ENCODE peak calls at places on chromosomes 11 and 22, in six cellular contexts. T is PC-3, A is neural progenitor cell, H is PC-9, Z is HepG2, P is endothelial cell of umbilical vein. R is an unnamed sample.

GRCh38 chr11:63251312-63251711 is 7.9 kb upstream of the SLC22A25 start:
- DNase-seq in Z (peak; percentile 80), T (no peak), A (no peak), P (no peak), H (no peak), R (no peak)

GRCh38 chr11:94171693-94172440 is 43.2 kb downstream of the PANX1 start:
- DNase-seq in P (peak; percentile 52), T (peak; percentile 60), A (peak; percentile 79), Z (peak; percentile 31), H (peak; percentile 35), R (no peak)

GRCh38 chr11:113174862-113175261 is 139.5 kb upstream of the TTC12 start:
- DNase-seq in T (no peak), H (no peak), Z (no peak), P (no peak), A (no peak), R (no peak)

GRCh38 chr11:130831506-130832385 is 84.5 kb downstream of the SNX19 start:
- DNase-seq in P (no peak), T (peak; percentile 29), H (peak; percentile 59), Z (no peak), A (peak; percentile 45), R (no peak)

GRCh38 chr22:45101828-45102227 is 61.9 kb upstream of the NUP50 start:
- DNase-seq in Z (peak; percentile 67), T (peak; percentile 68), H (no peak), P (peak; percentile 30), A (peak; percentile 80), R (no peak)

GRCh38 chr11:114251797-114252327 is 44.3 kb upstream of the NNMT start:
- DNase-seq in Z (no peak), T (no peak), A (peak; percentile 41), H (no peak), P (no peak), R (no peak)

GRCh38 chr22:38069372-38070249 is 12.4 kb downstream of the PICK1 start:
- DNase-seq in T (no peak), P (peak; percentile 25), H (no peak), Z (no peak), A (peak; percentile 73), R (no peak)

GRCh38 chr22:41526802-41527799 is 17.2 kb downstream of the POLR3H start:
- DNase-seq in P (no peak), T (peak; percentile 33), A (peak; percentile 47), Z (no peak), H (peak; percentile 46), R (no peak)

GRCh38 chr11:25910090-25910489 is 421.8 kb upstream of the ANO3 start:
- DNase-seq in A (no peak), Z (no peak), T (no peak), P (peak; percentile 27), H (no peak), R (no peak)

GRCh38 chr11:72410956-72411355 is 23.4 kb downstream of the CLPB start:
- DNase-seq in A (no peak), Z (no peak), H (no peak), T (no peak), P (no peak), R (no peak)

GRCh38 chr22:19543970-19544708 is 19.9 kb upstream of the CLDN5 start:
- DNase-seq in Z (peak; percentile 28), P (no peak), T (no peak), H (no peak), A (no peak), R (no peak)

GRCh38 chr22:35548762-35549106 is 8.1 kb downstream of the RASD2 start:
- DNase-seq in T (no peak), Z (no peak), A (peak; percentile 62), H (no peak), P (no peak), R (no peak)

GRCh38 chr22:48491451-48491941 is 1336.2 kb downstream of the BRD1 start:
- DNase-seq in Z (no peak), H (no peak), A (peak; percentile 47), P (no peak), T (no peak), R (no peak)

GRCh38 chr11:125315088-125315740 is 150.7 kb downstream of the PKNOX2 start:
- DNase-seq in H (no peak), Z (no peak), A (no peak), T (no peak), P (peak; percentile 45), R (no peak)

GRCh38 chr22:50502628-50503474 is 4.7 kb downstream of the LMF2 start:
- DNase-seq in P (no peak), T (no peak), Z (no peak), A (no peak), H (no peak), R (no peak)

GRCh38 chr22:19207902-19208283 is 29.4 kb upstream of the SLC25A1 start:
- DNase-seq in P (no peak), T (no peak), A (no peak), H (no peak), Z (no peak), R (no peak)

GRCh38 chr11:128616158-128616557 is 28.8 kb upstream of the ETS1 start:
- DNase-seq in Z (no peak), A (no peak), P (peak; percentile 12), H (no peak), T (no peak), R (no peak)

GRCh38 chr11:34250732-34251639 is 106.8 kb downstream of the ABTB2 start:
- DNase-seq in A (peak; percentile 56), P (peak; percentile 20), Z (no peak), H (peak; percentile 81), T (peak; percentile 91), R (peak; percentile 83)

GRCh38 chr22:39690901-39691620 is 120.5 kb downstream of the CACNA1I start:
- DNase-seq in Z (no peak), T (no peak), A (peak; percentile 89), H (no peak), P (no peak), R (no peak)

GRCh38 chr22:43878079-43878795 is 13.6 kb downstream of the PNPLA5 start:
- DNase-seq in P (no peak), A (no peak), T (no peak), H (no peak), Z (no peak), R (no peak)

GRCh38 chr22:50271011-50271394 is 823 bp upstream of the MAPK11 start:
- DNase-seq in A (no peak), Z (no peak), T (no peak), H (no peak), P (no peak), R (no peak)

GRCh38 chr11:107457205-107457557 is 444 bp downstream of the CWF19L2 start:
- DNase-seq in A (peak; percentile 54), P (no peak), T (no peak), Z (no peak), H (no peak), R (no peak)

GRCh38 chr11:105968021-105968697 is 53.9 kb downstream of the MSANTD4 start:
- DNase-seq in P (no peak), A (no peak), H (no peak), Z (no peak), T (peak; percentile 79), R (no peak)

GRCh38 chr11:45089251-45089650 is 57.2 kb upstream of the PRDM11 start:
- DNase-seq in Z (no peak), H (no peak), T (peak; percentile 80), P (peak; percentile 14), A (no peak), R (no peak)

GRCh38 chr22:46029036-46029435 is 52.1 kb upstream of the WNT7B start:
- DNase-seq in P (no peak), Z (no peak), A (no peak), T (no peak), H (no peak), R (no peak)

GRCh38 chr11:11583801-11584445 is 37.9 kb downstream of the GALNT18 start:
- DNase-seq in P (no peak), T (no peak), H (no peak), Z (no peak), A (no peak), R (no peak)

GRCh38 chr22:43706151-43706550 is 106.0 kb downstream of the EFCAB6 start:
- DNase-seq in A (no peak), T (no peak), P (no peak), Z (no peak), H (no peak), R (no peak)

GRCh38 chr11:35907648-35908431 is 36.0 kb upstream of the LDLRAD3 start:
- DNase-seq in H (no peak), A (no peak), Z (no peak), P (peak; percentile 82), T (peak; percentile 87), R (peak; percentile 44)

GRCh38 chr11:65435330-65435931 is 12.8 kb downstream of the NEAT1 start:
- DNase-seq in A (no peak), H (no peak), P (no peak), Z (no peak), T (no peak), R (no peak)

GRCh38 chr22:17866621-17867020 is 92.4 kb upstream of the BID start:
- DNase-seq in T (no peak), P (no peak), A (no peak), H (no peak), Z (no peak), R (no peak)
- TF ChIP-seq CTCF in T (no peak), P (no peak), A (no peak), H (no peak), Z (no peak), R (no peak)

GRCh38 chr11:14974021-14974698 is 2.0 kb upstream of the CALCA start:
- DNase-seq in H (no peak), P (peak; percentile 10), A (peak; percentile 78), T (no peak), Z (no peak), R (no peak)

GRCh38 chr11:14974723-14975587 is 2.8 kb upstream of the CALCA start:
- DNase-seq in T (peak; percentile 47), P (peak; percentile 52), H (peak; percentile 9), Z (peak; percentile 16), A (peak; percentile 84), R (no peak)

GRCh38 chr11:14971865-14972580 is at the start of gene CALCA:
- DNase-seq in P (no peak), A (peak; percentile 57), T (no peak), H (no peak), Z (no peak), R (no peak)

GRCh38 chr11:14973621-14974020 is 1.5 kb upstream of the CALCA start:
- DNase-seq in A (peak; percentile 65), H (no peak), Z (no peak), P (no peak), T (no peak), R (no peak)

GRCh38 chr11:14972581-14973490 is 685 bp upstream of the CALCA start:
- DNase-seq in Z (no peak), P (no peak), A (peak; percentile 15), T (no peak), H (no peak), R (no peak)
- TF ChIP-seq EZH2 in Z (no peak), P (no peak), A (peak; percentile 33), T (no peak), H (no peak), R (peak; percentile 86)

GRCh38 chr11:789951-790350 is at the start of gene CEND1:
- DNase-seq in H (no peak), P (no peak), T (no peak), Z (no peak), A (peak; percentile 79), R (no peak)
- H2AFZ ChIP-seq in H (no peak within 1 kb of the TSS), P (no peak within 1 kb of the TSS), T (no peak within 1 kb of the TSS), Z (no peak within 1 kb of the TSS), A (no peak within 1 kb of the TSS), R (no peak within 1 kb of the TSS)

DNA sequence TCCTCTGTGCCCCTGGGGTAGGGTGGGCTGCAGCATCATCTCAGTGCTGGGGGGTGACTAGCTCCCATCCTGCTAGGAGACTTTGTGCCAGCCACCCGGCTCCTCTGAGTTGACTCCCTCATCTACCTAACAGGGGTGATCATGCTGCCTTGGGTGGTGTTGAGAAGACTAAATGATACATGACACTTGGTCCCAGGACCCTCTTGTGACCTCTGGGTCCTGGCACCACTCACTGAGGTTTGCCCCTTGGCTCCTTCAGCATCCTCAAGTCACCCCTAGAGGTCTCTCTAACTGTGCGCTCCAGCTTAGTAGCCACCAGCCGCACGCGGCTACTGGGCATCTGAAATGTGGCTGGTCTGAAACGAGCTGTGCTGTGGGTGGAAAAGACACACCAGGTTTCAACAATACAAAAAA is 72.1 kb downstream of the LRRC32 start:
- DNase-seq in P (peak; percentile 42), T (peak; percentile 59), H (peak; percentile 15), Z (peak; percentile 31), A (peak; percentile 75), R (no peak)
- TF ChIP-seq CTCF in P (peak; percentile 22), T (peak; percentile 71), H (peak; percentile 34), Z (peak; percentile 56), A (peak; percentile 66), R (peak; percentile 54)

R was measured in keratinocyte.